ENCODE peak calls at places on chromosomes 16 and 17, in five cellular contexts. D is HCT116; M is spleen; L is fibroblast of lung; E is CD8-positive, alpha-beta T cell. N is an unnamed sample.

GRCh38 chr16:67544329-67544841 is 15.8 kb downstream of the RIPOR1 start:
- DNase-seq in D (no peak), M (peak; percentile 79), L (no peak), E (no peak), N (no peak)

GRCh38 chr16:66304151-66304550 is 62.3 kb upstream of the CDH5 start:
- DNase-seq in D (no peak), M (no peak), L (no peak), E (no peak), N (peak; percentile 37)

GRCh38 chr16:921321-921905 is 49.4 kb downstream of the LMF1 start:
- DNase-seq in D (no peak), M (peak; percentile 64), L (no peak), E (no peak), N (peak; percentile 66)

GRCh38 chr17:33381201-33381600 is 88.1 kb upstream of the ASIC2 start:
- DNase-seq in D (no peak), M (no peak), L (no peak), E (no peak), N (peak; percentile 78)

GRCh38 chr17:61376931-61377838 is 22.5 kb upstream of the TBX2 start:
- DNase-seq in D (no peak), M (peak; percentile 49), L (no peak), E (no peak), N (peak; percentile 60)

GRCh38 chr17:725746-726145 is 6.7 kb upstream of the TLCD3A start:
- DNase-seq in D (no peak), M (no peak), L (no peak), E (no peak), N (peak; percentile 34)

GRCh38 chr17:21513012-21513570 is 136.9 kb downstream of the KCNJ12 start:
- DNase-seq in D (peak; percentile 57), M (peak; percentile 94), L (peak; percentile 67), E (peak; percentile 76), N (peak; percentile 91)

GRCh38 chr17:82974136-82974952 is 105.1 kb upstream of the METRNL start:
- DNase-seq in D (no peak), M (no peak), L (no peak), E (no peak), N (peak; percentile 70)

GRCh38 chr17:17300624-17301568 is 2.3 kb upstream of the NT5M start:
- DNase-seq in D (no peak), M (peak; percentile 86), L (peak; percentile 42), E (peak; percentile 49), N (peak; percentile 80)

GRCh38 chr17:19958023-19958422 is 19.6 kb downstream of the AKAP10 start:
- DNase-seq in D (peak; percentile 32), M (no peak), L (peak; percentile 80), E (no peak), N (no peak)

GRCh38 chr17:76444518-76445311 is 8.2 kb downstream of the UBE2O start:
- DNase-seq in D (no peak), M (no peak), L (no peak), E (no peak), N (no peak)

GRCh38 chr16:19549688-19550087 is 5.8 kb upstream of the VPS35L start:
- DNase-seq in D (no peak), M (no peak), L (no peak), E (no peak), N (no peak)

GRCh38 chr16:57648125-57648524 is 19.7 kb downstream of the ADGRG1 start:
- DNase-seq in D (no peak), M (no peak), L (no peak), E (no peak), N (no peak)

GRCh38 chr17:4635823-4636375 is 5.6 kb downstream of the ALOX15 start:
- DNase-seq in D (no peak), M (no peak), L (no peak), E (no peak), N (no peak)

GRCh38 chr16:28925386-28926228 is 569 bp upstream of the RABEP2 start:
- DNase-seq in D (peak; percentile 54), M (no peak), L (peak; percentile 81), E (peak; percentile 81), N (peak; percentile 95)

GRCh38 chr16:22300427-22301071 is 3.3 kb downstream of the POLR3E start:
- DNase-seq in D (no peak), M (peak; percentile 79), L (peak; percentile 67), E (peak; percentile 43), N (no peak)

GRCh38 chr17:61352771-61353170 is 46.9 kb upstream of the TBX2 start:
- DNase-seq in D (no peak), M (peak; percentile 12), L (no peak), E (no peak), N (no peak)

GRCh38 chr17:79255926-79256325 is 181.3 kb downstream of the ENGASE start:
- DNase-seq in D (no peak), M (no peak), L (no peak), E (no peak), N (no peak)

DNA sequence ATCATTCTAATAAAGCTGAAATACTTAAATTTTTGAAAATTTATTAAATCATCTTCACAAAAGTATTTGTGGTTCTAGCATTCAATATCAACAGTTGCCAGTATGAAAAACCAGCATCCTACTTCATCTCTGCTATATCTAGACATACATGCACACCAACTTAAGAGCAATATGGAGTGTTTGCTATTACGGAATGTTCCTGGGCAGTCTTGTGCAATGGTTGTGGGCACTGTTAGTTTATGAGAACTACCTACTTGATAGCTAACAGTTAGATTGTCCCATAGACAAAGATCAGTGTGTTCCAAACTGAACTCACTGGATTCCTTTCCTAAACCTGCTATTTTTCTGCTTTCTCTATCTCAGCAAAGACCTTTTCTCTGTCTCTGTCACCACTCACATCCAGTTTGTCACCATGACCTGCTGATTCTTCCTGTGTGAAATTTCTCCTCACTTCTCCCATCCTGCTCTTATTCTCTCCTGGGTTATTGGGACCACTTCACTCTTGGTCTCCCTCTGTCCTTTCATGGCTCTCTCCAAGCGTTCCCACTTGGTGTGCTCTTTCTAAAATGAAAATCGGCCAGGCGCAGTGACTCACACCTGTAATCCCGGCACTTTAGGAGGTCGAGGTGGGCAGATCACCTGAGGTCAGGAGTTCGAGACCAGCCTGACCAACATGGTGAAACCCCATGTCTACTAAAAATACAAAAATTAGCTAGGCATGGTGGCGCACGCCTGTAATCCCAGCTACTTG is 27.7 kb downstream of the CNTROB start:
- DNase-seq in D (no peak), M (no peak), L (peak; percentile 41), E (no peak), N (no peak)
- H3K4me1 ChIP-seq in D (no peaks in the 10 kb centered on the region), M (peaks cover 11% of the 10 kb centered on the region), L (no peaks in the 10 kb centered on the region), E (no peaks in the 10 kb centered on the region), N (no peaks in the 10 kb centered on the region)

GRCh38 chr16:87535457-87535854 is 42.6 kb upstream of the ZCCHC14 start:
- DNase-seq in D (no peak), M (no peak), L (no peak), E (no peak), N (no peak)

GRCh38 chr16:87534751-87535150 is 41.9 kb upstream of the ZCCHC14 start:
- DNase-seq in D (no peak), M (no peak), L (no peak), E (no peak), N (no peak)

GRCh38 chr16:87536795-87537142 is 43.9 kb upstream of the ZCCHC14 start:
- DNase-seq in D (no peak), M (no peak), L (no peak), E (no peak), N (no peak)

GRCh38 chr16:87534030-87534653 is 41.3 kb upstream of the ZCCHC14 start:
- DNase-seq in D (no peak), M (no peak), L (no peak), E (no peak), N (no peak)

DNA sequence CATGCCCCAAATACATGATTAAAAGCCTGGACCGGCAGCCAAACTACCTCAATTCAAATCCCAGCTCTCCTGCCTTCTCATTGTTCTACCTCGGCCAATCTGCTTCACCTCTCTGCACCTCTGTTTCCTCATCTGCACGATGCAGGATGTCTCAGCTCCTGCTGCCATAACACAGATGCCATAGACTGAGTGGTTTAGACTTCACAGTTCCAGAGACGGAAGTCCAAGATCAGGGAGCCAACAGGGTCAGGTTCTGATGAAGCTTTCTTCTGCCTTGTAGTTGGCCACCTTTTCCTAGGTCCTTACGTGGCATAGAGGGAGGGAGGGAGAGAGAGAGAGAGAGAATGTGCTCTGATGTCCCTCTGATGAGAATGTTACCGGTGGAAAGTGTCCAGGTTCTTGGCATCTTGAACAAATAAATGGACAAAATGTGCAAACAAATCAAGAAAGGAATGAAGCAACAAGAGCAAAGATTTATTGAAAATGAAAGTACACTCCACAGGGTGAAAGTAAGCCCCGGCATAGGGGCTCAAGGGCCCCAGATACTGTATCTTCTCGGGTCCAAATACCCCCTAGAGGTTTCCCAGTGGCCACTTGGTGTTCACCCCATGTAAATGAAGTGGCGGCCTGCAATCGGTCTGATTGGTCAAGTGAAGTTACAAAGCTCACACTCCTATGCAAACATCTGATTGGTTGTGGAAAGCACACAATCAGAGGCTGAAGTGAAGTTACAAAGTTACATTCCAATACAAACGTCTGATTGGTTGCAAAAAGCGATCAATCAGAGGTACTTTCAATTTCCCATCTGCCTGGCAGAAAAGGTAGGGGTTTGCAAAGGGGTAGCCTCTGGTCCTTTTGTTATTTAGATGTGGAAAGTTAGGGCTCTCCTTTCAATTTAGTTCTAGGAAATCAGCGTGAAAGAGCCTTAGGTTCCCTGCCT is 43.3 kb upstream of the ZCCHC14 start:
- DNase-seq in D (no peak), M (no peak), L (no peak), E (no peak), N (no peak)
- H3K9me3 ChIP-seq in D (no peaks in the 10 kb centered on the region), M (peaks cover 32% of the 10 kb centered on the region), L (no peaks in the 10 kb centered on the region), E (no peaks in the 10 kb centered on the region), N (peaks cover 3% of the 10 kb centered on the region)

GRCh38 chr17:81285179-81285878 is 9.8 kb downstream of the SLC38A10 start:
- DNase-seq in D (no peak), M (peak; percentile 95), L (peak; percentile 21), E (peak; percentile 56), N (peak; percentile 94)
- TF ChIP-seq CTCF in D (no peak), M (peak; percentile 4), L (no peak), E (no peak), N (no peak)

GRCh38 chr17:57997085-57997809 is 9.2 kb upstream of the VEZF1 start:
- DNase-seq in D (no peak), M (no peak), L (no peak), E (no peak), N (no peak)

GRCh38 chr17:57994436-57994835 is 6.4 kb upstream of the VEZF1 start:
- DNase-seq in D (no peak), M (no peak), L (no peak), E (no peak), N (no peak)

GRCh38 chr17:57995076-57995956 is 7.3 kb upstream of the VEZF1 start:
- DNase-seq in D (peak; percentile 80), M (no peak), L (peak; percentile 84), E (peak; percentile 57), N (no peak)

GRCh38 chr17:57991537-57991936 is 3.5 kb upstream of the VEZF1 start:
- DNase-seq in D (no peak), M (no peak), L (no peak), E (no peak), N (no peak)

DNA sequence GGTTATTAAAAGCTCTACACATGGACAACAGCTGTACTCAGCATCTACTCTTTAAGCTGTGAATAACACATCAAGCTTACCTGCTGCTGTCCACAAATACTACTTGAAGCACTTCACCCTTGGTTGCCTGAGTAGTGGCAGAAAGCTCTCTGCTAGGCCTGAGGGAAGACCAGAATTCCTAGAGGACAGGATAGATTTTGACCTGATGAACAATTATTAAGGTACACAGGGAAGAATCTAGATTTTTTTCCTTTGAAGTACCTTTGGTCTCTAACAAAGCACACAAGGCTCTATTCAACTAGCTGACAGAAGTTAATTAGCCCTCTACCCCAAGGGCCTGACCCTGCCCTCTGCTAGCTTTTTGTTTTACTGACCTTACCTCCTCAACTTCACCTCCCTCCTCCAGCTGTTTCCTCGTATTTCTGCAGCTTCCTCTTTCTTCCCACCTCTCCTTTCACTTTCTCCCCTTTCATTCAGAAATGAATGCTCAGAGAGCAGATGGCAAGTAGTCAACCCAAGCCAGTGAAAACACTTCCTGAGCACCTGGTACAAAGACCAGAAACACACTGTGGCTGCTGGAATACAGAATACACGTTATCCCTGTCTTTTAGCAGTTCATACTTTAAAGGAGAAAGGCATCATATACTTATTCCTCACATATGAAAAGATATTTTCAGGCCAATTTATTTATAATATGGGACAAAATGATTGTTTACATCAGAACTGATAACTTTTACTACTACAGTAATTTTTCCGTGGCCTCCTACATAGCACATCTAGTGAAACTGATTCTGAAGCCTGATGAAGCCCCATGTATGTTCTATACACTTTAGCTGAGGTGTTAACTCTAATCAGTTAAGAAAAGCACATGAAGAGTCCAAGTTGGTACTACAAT is 5.7 kb upstream of the VEZF1 start:
- DNase-seq in D (no peak), M (no peak), L (no peak), E (no peak), N (no peak)
- H3K4me1 ChIP-seq in D (peaks cover 55% of the 10 kb centered on the region), M (peaks cover 71% of the 10 kb centered on the region), L (peaks cover 6% of the 10 kb centered on the region), E (peaks cover 13% of the 10 kb centered on the region), N (peaks cover 21% of the 10 kb centered on the region)